ENCODE peak calls at places on chromosomes 6 and 20, in five cellular contexts. S, X, Y, B and I are unnamed samples.

GRCh38 chr20:18005990-18006364 is 37.2 kb downstream of the MGME1 start:
- DNase-seq in S (no peak), Y (no peak), B (no peak), X (no peak), I (no peak)

GRCh38 chr6:149895702-149896310 is 2.1 kb downstream of the RAET1E start:
- DNase-seq in Y (peak), S (peak), B (no peak), X (peak), I (peak)

GRCh38 chr6:161407115-161407514 is 133.3 kb upstream of the AGPAT4 start:
- DNase-seq in Y (no peak), X (no peak), B (no peak), S (no peak), I (no peak)

GRCh38 chr6:141105481-141105880 is 1027.2 kb upstream of the GJE1 start:
- DNase-seq in Y (no peak), S (peak), B (no peak), X (no peak), I (no peak)

GRCh38 chr6:15330174-15330934 is 84.5 kb downstream of the JARID2 start:
- DNase-seq in S (no peak), X (no peak), Y (no peak), B (no peak), I (no peak)

GRCh38 chr20:49916146-49917002 is 1.0 kb upstream of the SPATA2 start:
- DNase-seq in Y (no peak), S (no peak), X (no peak), B (peak), I (no peak)

GRCh38 chr6:139392834-139393233 is 18.4 kb upstream of the CITED2 start:
- DNase-seq in B (no peak), S (no peak), X (no peak), Y (no peak), I (no peak)

GRCh38 chr6:16305788-16306187 is 67.4 kb downstream of the GMPR start:
- DNase-seq in B (no peak), Y (no peak), S (no peak), X (no peak), I (no peak)

GRCh38 chr6:53718597-53719460 is 53.3 kb upstream of the KLHL31 start:
- DNase-seq in B (no peak), Y (no peak), S (peak), X (peak), I (peak)

GRCh38 chr6:138222901-138223546 is 4.7 kb upstream of the PBOV1 start:
- DNase-seq in Y (no peak), B (no peak), X (no peak), S (no peak), I (no peak)

GRCh38 chr6:130771741-130772140 is 55.5 kb upstream of the SMLR1 start:
- DNase-seq in Y (no peak), X (no peak), S (no peak), B (no peak), I (no peak)

GRCh38 chr20:23435675-23436539 is 3.6 kb upstream of the CSTL1 start:
- DNase-seq in X (no peak), Y (peak), S (peak), B (peak), I (peak)

GRCh38 chr20:49381558-49382493 is 100.6 kb downstream of the KCNB1 start:
- DNase-seq in X (no peak), B (peak), S (peak), Y (peak), I (peak)

GRCh38 chr20:35606127-35606526 is 9.5 kb upstream of the SPAG4 start:
- DNase-seq in X (no peak), S (no peak), B (no peak), Y (no peak), I (no peak)

GRCh38 chr6:40371621-40372020 is 215.5 kb downstream of the LRFN2 start:
- DNase-seq in X (no peak), S (no peak), Y (no peak), B (no peak), I (no peak)